ENCODE peak calls at places on chromosomes 11 and 22, in nine cellular contexts. E, W, H, U, C, N, B, F and Z are unnamed samples.

GRCh38 chr11:19432370-19433163 is 191.8 kb upstream of the E2F8 start:
- DNase-seq in N (peak), U (peak), F (no peak), C (peak), H (no peak), W (no peak), E (peak), B (no peak), Z (no peak)

GRCh38 chr22:34866501-34867171 is 199.3 kb upstream of the ISX start:
- DNase-seq in E (no peak), C (peak), W (no peak), U (peak), B (no peak), N (no peak), F (no peak), H (no peak), Z (no peak)

GRCh38 chr11:19574916-19575315 is 137.7 kb upstream of the NAV2 start:
- DNase-seq in E (no peak), U (no peak), N (no peak), W (no peak), F (no peak), H (no peak), B (no peak), C (no peak), Z (no peak)

GRCh38 chr11:65522640-65523322 is 2.1 kb upstream of the SCYL1 start:
- DNase-seq in N (no peak), U (no peak), W (no peak), H (no peak), F (no peak), B (no peak), C (no peak), E (no peak), Z (peak)

GRCh38 chr11:86592047-86592564 is 80.3 kb downstream of the ME3 start:
- DNase-seq in B (no peak), U (peak), N (no peak), E (peak), H (no peak), F (no peak), W (no peak), C (peak), Z (no peak)

GRCh38 chr11:120824242-120824641 is 199.7 kb upstream of the TBCEL start:
- DNase-seq in F (no peak), N (no peak), H (no peak), C (no peak), B (no peak), E (no peak), U (no peak), W (no peak), Z (no peak)

GRCh38 chr22:19291218-19291579 is 320 bp downstream of the CLTCL1 start:
- DNase-seq in F (peak), N (no peak), B (no peak), C (no peak), U (peak), H (no peak), E (no peak), W (peak), Z (peak)

GRCh38 chr11:82719316-82719715 is 14.3 kb downstream of the FAM181B start:
- DNase-seq in F (no peak), U (no peak), W (peak), C (no peak), H (no peak), N (no peak), E (no peak), B (no peak), Z (no peak)

GRCh38 chr11:8199676-8200075 is 30.9 kb upstream of the RIC3 start:
- DNase-seq in N (no peak), C (no peak), H (no peak), B (no peak), E (no peak), U (no peak), F (no peak), W (no peak), Z (no peak)

GRCh38 chr11:105148241-105148640 is 8.7 kb upstream of the CARD18 start:
- DNase-seq in W (no peak), C (no peak), F (no peak), U (peak), E (no peak), N (no peak), H (no peak), B (no peak), Z (no peak)

GRCh38 chr11:126337472-126338241 is 17.8 kb upstream of the ST3GAL4 start:
- DNase-seq in B (no peak), H (no peak), E (no peak), C (no peak), N (no peak), F (no peak), U (no peak), W (no peak), Z (peak)

GRCh38 chr22:20606041-20606783 is 98.8 kb downstream of the MED15 start:
- DNase-seq in H (no peak), F (peak), C (peak), U (peak), E (peak), N (peak), B (peak), W (no peak), Z (no peak)

GRCh38 chr11:72776844-72777754 is 16.7 kb downstream of the STARD10 start:
- DNase-seq in C (no peak), F (no peak), W (peak), H (no peak), B (no peak), N (no peak), U (no peak), E (no peak), Z (peak)

GRCh38 chr11:126308271-126308671 is 4.4 kb downstream of the DCPS start:
- DNase-seq in W (no peak), N (no peak), E (no peak), B (no peak), U (no peak), F (no peak), C (no peak), H (no peak), Z (no peak)